ENCODE peak calls at places on chromosomes 3 and 15, in four cellular contexts. V, E, H and I are unnamed samples.

GRCh38 chr3:126858887-126859286 is 124.0 kb upstream of the PLXNA1 start:
- DNase-seq in E (peak), H (no peak), V (no peak), I (peak)

GRCh38 chr3:48765376-48765775 is 48.4 kb upstream of the IP6K2 start:
- DNase-seq in V (no peak), H (no peak), E (peak), I (peak)

GRCh38 chr3:39122811-39123210 is 15.3 kb downstream of the TTC21A start:
- DNase-seq in V (no peak), E (no peak), H (no peak), I (no peak)

GRCh38 chr15:82835391-82835917 is 26.0 kb downstream of the WHAMM start:
- DNase-seq in V (no peak), E (no peak), H (no peak), I (no peak)

GRCh38 chr3:18951333-18951732 is 197.0 kb upstream of the KCNH8 start:
- DNase-seq in V (no peak), E (no peak), H (no peak), I (no peak)

GRCh38 chr3:124767691-124768090 is 37.4 kb downstream of the UMPS start:
- DNase-seq in E (no peak), H (no peak), V (no peak), I (no peak)

GRCh38 chr15:50358805-50359204 is 3.8 kb upstream of the GABPB1 start:
- DNase-seq in E (peak), H (no peak), V (no peak), I (no peak)

GRCh38 chr3:10552631-10552943 is 47.2 kb upstream of the ATP2B2 start:
- DNase-seq in V (no peak), H (peak), E (no peak), I (no peak)

GRCh38 chr15:85455851-85456250 is 75.4 kb downstream of the AKAP13 start:
- DNase-seq in H (no peak), V (no peak), E (no peak), I (no peak)

GRCh38 chr3:16257304-16257703 is 7.4 kb downstream of the DPH3 start:
- DNase-seq in E (no peak), V (no peak), H (no peak), I (no peak)